ENCODE peak calls at places on chromosomes 7 and 10, in eight cellular contexts. One of them, this sample, is unnamed.

GRCh38 chr7:50184266-50184665 is 91.2 kb upstream of the ZPBP start:
- DNase-seq in PC-9: no peak
- DNase-seq in HL-60: no peak
- DNase-seq in upper lobe of right lung: no peak
- DNase-seq in brain microvascular endothelial cell: no peak
- DNase-seq in breast epithelium: no peak
- DNase-seq in RWPE2: no peak
- DNase-seq in transverse colon: no peak
- DNase-seq in this sample: no peak

GRCh38 chr10:8052344-8052969 is 2.0 kb upstream of the GATA3 start:
- DNase-seq in RWPE2: no peak
- DNase-seq in transverse colon: no peak
- DNase-seq in breast epithelium: no peak
- DNase-seq in upper lobe of right lung: no peak
- DNase-seq in HL-60: no peak
- DNase-seq in PC-9: no peak
- DNase-seq in brain microvascular endothelial cell: no peak
- DNase-seq in this sample: no peak

GRCh38 chr10:82982110-82982608 is 1107.2 kb downstream of the NRG3 start:
- DNase-seq in brain microvascular endothelial cell: peak
- DNase-seq in breast epithelium: no peak
- DNase-seq in upper lobe of right lung: no peak
- DNase-seq in RWPE2: no peak
- DNase-seq in HL-60: no peak
- DNase-seq in PC-9: no peak
- DNase-seq in transverse colon: no peak
- DNase-seq in this sample: no peak

GRCh38 chr7:95472521-95473160 is 13.1 kb upstream of the ASB4 start:
- DNase-seq in PC-9: no peak
- DNase-seq in transverse colon: no peak
- DNase-seq in HL-60: no peak
- DNase-seq in RWPE2: no peak
- DNase-seq in upper lobe of right lung: no peak
- DNase-seq in breast epithelium: no peak
- DNase-seq in brain microvascular endothelial cell: no peak
- DNase-seq in this sample: no peak

GRCh38 chr7:84985073-84985784 is 201.6 kb downstream of the SEMA3D start:
- DNase-seq in RWPE2: no peak
- DNase-seq in upper lobe of right lung: no peak
- DNase-seq in transverse colon: no peak
- DNase-seq in HL-60: no peak
- DNase-seq in breast epithelium: no peak
- DNase-seq in PC-9: no peak
- DNase-seq in brain microvascular endothelial cell: no peak
- DNase-seq in this sample: no peak

GRCh38 chr10:132461683-132462231 is 64.8 kb downstream of the PWWP2B start:
- DNase-seq in breast epithelium: no peak
- DNase-seq in upper lobe of right lung: no peak
- DNase-seq in PC-9: peak
- DNase-seq in RWPE2: no peak
- DNase-seq in transverse colon: peak
- DNase-seq in brain microvascular endothelial cell: no peak
- DNase-seq in HL-60: no peak
- DNase-seq in this sample: peak

GRCh38 chr10:47282005-47282656 is 17.9 kb upstream of the GDF10 start:
- DNase-seq in upper lobe of right lung: no peak
- DNase-seq in transverse colon: no peak
- DNase-seq in brain microvascular endothelial cell: no peak
- DNase-seq in HL-60: no peak
- DNase-seq in breast epithelium: no peak
- DNase-seq in PC-9: no peak
- DNase-seq in RWPE2: no peak
- DNase-seq in this sample: no peak

GRCh38 chr7:28487487-28487886 is 75.2 kb downstream of the CREB5 start:
- DNase-seq in RWPE2: no peak
- DNase-seq in breast epithelium: no peak
- DNase-seq in upper lobe of right lung: no peak
- DNase-seq in HL-60: no peak
- DNase-seq in transverse colon: no peak
- DNase-seq in brain microvascular endothelial cell: no peak
- DNase-seq in PC-9: no peak
- DNase-seq in this sample: no peak

GRCh38 chr7:73851410-73852338 is 9.3 kb upstream of the TMEM270 start:
- DNase-seq in upper lobe of right lung: no peak
- DNase-seq in PC-9: peak
- DNase-seq in brain microvascular endothelial cell: peak
- DNase-seq in HL-60: no peak
- DNase-seq in RWPE2: no peak
- DNase-seq in breast epithelium: no peak
- DNase-seq in transverse colon: no peak
- DNase-seq in this sample: no peak

GRCh38 chr10:102646610-102647432 is 2.5 kb downstream of the TRIM8 start:
- DNase-seq in brain microvascular endothelial cell: no peak
- DNase-seq in upper lobe of right lung: peak
- DNase-seq in PC-9: no peak
- DNase-seq in transverse colon: peak
- DNase-seq in breast epithelium: no peak
- DNase-seq in HL-60: peak
- DNase-seq in RWPE2: no peak
- DNase-seq in this sample: no peak

GRCh38 chr7:158814637-158815036 is 14.7 kb downstream of the ESYT2 start:
- DNase-seq in transverse colon: no peak
- DNase-seq in breast epithelium: no peak
- DNase-seq in brain microvascular endothelial cell: no peak
- DNase-seq in RWPE2: no peak
- DNase-seq in PC-9: no peak
- DNase-seq in HL-60: no peak
- DNase-seq in upper lobe of right lung: no peak
- DNase-seq in this sample: no peak

GRCh38 chr10:70652761-70653657 is 19.3 kb upstream of the ADAMTS14 start:
- DNase-seq in upper lobe of right lung: no peak
- DNase-seq in PC-9: no peak
- DNase-seq in RWPE2: no peak
- DNase-seq in transverse colon: no peak
- DNase-seq in HL-60: no peak
- DNase-seq in brain microvascular endothelial cell: peak
- DNase-seq in breast epithelium: no peak
- DNase-seq in this sample: no peak

GRCh38 chr10:88163572-88163971 is 300.1 kb downstream of the PTEN start:
- DNase-seq in PC-9: no peak
- DNase-seq in brain microvascular endothelial cell: no peak
- DNase-seq in upper lobe of right lung: no peak
- DNase-seq in HL-60: no peak
- DNase-seq in RWPE2: no peak
- DNase-seq in transverse colon: no peak
- DNase-seq in breast epithelium: no peak
- DNase-seq in this sample: no peak

GRCh38 chr10:127854769-127855583 is 37.8 kb downstream of the CLRN3 start:
- DNase-seq in breast epithelium: no peak
- DNase-seq in HL-60: no peak
- DNase-seq in upper lobe of right lung: no peak
- DNase-seq in brain microvascular endothelial cell: no peak
- DNase-seq in PC-9: no peak
- DNase-seq in RWPE2: no peak
- DNase-seq in transverse colon: peak
- DNase-seq in this sample: no peak

GRCh38 chr10:100715445-100716385 is 29.7 kb upstream of the PAX2 start:
- DNase-seq in RWPE2: no peak
- DNase-seq in PC-9: no peak
- DNase-seq in transverse colon: no peak
- DNase-seq in breast epithelium: no peak
- DNase-seq in HL-60: no peak
- DNase-seq in upper lobe of right lung: no peak
- DNase-seq in brain microvascular endothelial cell: no peak
- DNase-seq in this sample: no peak

GRCh38 chr10:59229451-59229850 is 53.0 kb downstream of the PHYHIPL start:
- DNase-seq in breast epithelium: no peak
- DNase-seq in transverse colon: no peak
- DNase-seq in RWPE2: no peak
- DNase-seq in PC-9: no peak
- DNase-seq in upper lobe of right lung: no peak
- DNase-seq in HL-60: no peak
- DNase-seq in brain microvascular endothelial cell: no peak
- DNase-seq in this sample: no peak
- H3K27ac ChIP-seq in breast epithelium: no peak
- H3K27ac ChIP-seq in transverse colon: no peak
- H3K27ac ChIP-seq in RWPE2: no peak
- H3K27ac ChIP-seq in PC-9: no peak
- H3K27ac ChIP-seq in upper lobe of right lung: no peak
- H3K27ac ChIP-seq in HL-60: no peak
- H3K27ac ChIP-seq in brain microvascular endothelial cell: no peak
- H3K27ac ChIP-seq in this sample: no peak

DNA sequence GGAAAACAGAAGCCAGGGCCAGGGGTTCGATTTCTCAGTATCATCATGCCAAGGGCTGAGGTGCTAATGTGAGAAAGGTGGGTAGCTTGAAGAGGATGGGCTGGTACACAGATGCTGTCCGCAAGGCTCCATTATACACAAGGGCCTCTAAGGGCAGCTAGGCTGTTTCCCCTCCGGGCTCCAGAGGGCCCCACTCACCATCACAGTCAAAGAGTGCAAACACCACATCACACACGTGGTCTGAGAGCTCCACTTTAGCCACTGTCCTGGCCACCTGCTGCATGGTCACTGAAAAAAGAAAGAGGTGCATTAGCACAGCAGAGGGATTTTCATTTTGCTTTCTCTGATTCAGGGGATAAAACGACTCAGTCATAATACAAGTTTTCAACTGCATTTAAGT is 20.9 kb upstream of the DNAJB12 start:
- DNase-seq in HL-60: no peak
- DNase-seq in brain microvascular endothelial cell: no peak
- DNase-seq in transverse colon: no peak
- DNase-seq in breast epithelium: no peak
- DNase-seq in PC-9: no peak
- DNase-seq in upper lobe of right lung: no peak
- DNase-seq in RWPE2: no peak
- DNase-seq in this sample: no peak
- TF ChIP-seq CTCF in HL-60: no peak
- TF ChIP-seq CTCF in brain microvascular endothelial cell: peak
- TF ChIP-seq CTCF in transverse colon: no peak
- TF ChIP-seq CTCF in breast epithelium: no peak
- TF ChIP-seq CTCF in PC-9: no peak
- TF ChIP-seq CTCF in upper lobe of right lung: no peak
- TF ChIP-seq CTCF in RWPE2: peak
- TF ChIP-seq CTCF in this sample: no peak

DNA sequence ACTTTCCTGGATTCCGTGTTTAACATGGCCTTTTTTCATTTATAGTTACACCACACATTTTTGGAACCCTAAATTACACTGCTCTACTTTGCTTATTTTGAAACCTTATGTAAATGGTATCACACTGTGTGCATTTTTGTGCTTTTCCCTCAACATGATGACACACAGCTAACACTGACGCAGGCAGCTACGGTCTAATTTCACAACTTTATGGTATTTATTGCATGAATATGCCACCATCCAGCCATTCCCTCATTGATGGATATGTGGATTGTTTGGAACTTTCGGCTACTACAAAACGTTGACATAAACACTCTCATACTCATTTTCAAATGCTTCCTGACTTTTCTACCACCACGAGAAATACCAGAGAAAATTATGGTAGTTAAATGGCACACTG is 6.9 kb downstream of the PAPOLB start:
- DNase-seq in upper lobe of right lung: no peak
- DNase-seq in brain microvascular endothelial cell: no peak
- DNase-seq in HL-60: no peak
- DNase-seq in PC-9: no peak
- DNase-seq in RWPE2: no peak
- DNase-seq in transverse colon: no peak
- DNase-seq in breast epithelium: no peak
- DNase-seq in this sample: no peak
- H3K4me3 ChIP-seq in upper lobe of right lung: no peak
- H3K4me3 ChIP-seq in brain microvascular endothelial cell: no peak
- H3K4me3 ChIP-seq in HL-60: no peak
- H3K4me3 ChIP-seq in PC-9: no peak
- H3K4me3 ChIP-seq in RWPE2: no peak
- H3K4me3 ChIP-seq in transverse colon: no peak
- H3K4me3 ChIP-seq in breast epithelium: no peak
- H3K4me3 ChIP-seq in this sample: no peak

GRCh38 chr10:97572214-97572989 is at the start of gene ANKRD2:
- DNase-seq in HL-60: peak
- DNase-seq in transverse colon: peak
- DNase-seq in breast epithelium: peak
- DNase-seq in RWPE2: no peak
- DNase-seq in PC-9: peak
- DNase-seq in brain microvascular endothelial cell: peak
- DNase-seq in upper lobe of right lung: peak
- DNase-seq in this sample: peak
- H3K27ac ChIP-seq in HL-60: no peak
- H3K27ac ChIP-seq in transverse colon: no peak
- H3K27ac ChIP-seq in breast epithelium: peak
- H3K27ac ChIP-seq in RWPE2: peak
- H3K27ac ChIP-seq in PC-9: peak
- H3K27ac ChIP-seq in brain microvascular endothelial cell: no peak
- H3K27ac ChIP-seq in upper lobe of right lung: peak
- H3K27ac ChIP-seq in this sample: peak

DNA sequence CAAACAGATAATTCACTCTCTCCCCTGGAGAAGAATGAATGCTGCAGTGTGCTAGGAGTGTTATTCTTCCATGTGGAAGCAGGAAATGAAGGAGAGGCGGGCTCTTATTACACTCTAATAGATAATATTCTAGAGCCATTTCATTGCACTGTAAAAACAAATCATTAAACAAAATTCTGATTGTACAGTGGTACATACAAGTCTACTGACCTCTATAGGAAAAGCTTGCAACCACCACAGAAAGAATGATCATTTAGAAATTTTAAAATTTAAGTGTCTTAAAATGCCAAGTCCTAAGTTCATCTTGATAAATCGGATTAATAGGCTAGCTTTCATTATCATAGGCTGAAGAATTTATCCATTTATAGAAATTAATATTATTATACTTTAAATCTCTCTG is 960.3 kb upstream of the LRRN3 start:
- DNase-seq in upper lobe of right lung: no peak
- DNase-seq in transverse colon: no peak
- DNase-seq in brain microvascular endothelial cell: no peak
- DNase-seq in HL-60: no peak
- DNase-seq in RWPE2: no peak
- DNase-seq in breast epithelium: no peak
- DNase-seq in PC-9: no peak
- DNase-seq in this sample: no peak
- TF ChIP-seq CTCF in upper lobe of right lung: no peak
- TF ChIP-seq CTCF in transverse colon: no peak
- TF ChIP-seq CTCF in brain microvascular endothelial cell: peak
- TF ChIP-seq CTCF in HL-60: no peak
- TF ChIP-seq CTCF in RWPE2: peak
- TF ChIP-seq CTCF in breast epithelium: no peak
- TF ChIP-seq CTCF in PC-9: peak
- TF ChIP-seq CTCF in this sample: no peak

GRCh38 chr7:22452142-22452763 is 47.7 kb downstream of the STEAP1B start:
- DNase-seq in RWPE2: no peak
- DNase-seq in PC-9: peak
- DNase-seq in transverse colon: peak
- DNase-seq in HL-60: no peak
- DNase-seq in breast epithelium: peak
- DNase-seq in upper lobe of right lung: peak
- DNase-seq in brain microvascular endothelial cell: peak
- DNase-seq in this sample: peak
- H3K4me3 ChIP-seq in RWPE2: no peak
- H3K4me3 ChIP-seq in PC-9: no peak
- H3K4me3 ChIP-seq in transverse colon: peak
- H3K4me3 ChIP-seq in HL-60: no peak
- H3K4me3 ChIP-seq in breast epithelium: no peak
- H3K4me3 ChIP-seq in upper lobe of right lung: peak
- H3K4me3 ChIP-seq in brain microvascular endothelial cell: no peak
- H3K4me3 ChIP-seq in this sample: no peak

This sample was measured in left lung.